ENCODE peak calls at places on chromosome 12, in six cellular contexts. V is K562, B is A549, J is WTC11, R is H1, K is HepG2. I is an unnamed sample.

GRCh38 chr12:81542621-81543020 is 216.5 kb downstream of the PPFIA2 start:
- DNase-seq in V (no peak), R (no peak), J (no peak), K (no peak), B (no peak), I (no peak)

GRCh38 chr12:104369708-104370107 is 66.2 kb downstream of the EID3 start:
- DNase-seq in J (no peak), V (no peak), K (no peak), B (no peak), R (no peak), I (no peak)

GRCh38 chr12:131075611-131076010 is 121.9 kb downstream of the ADGRD1 start:
- DNase-seq in V (no peak), B (no peak), J (no peak), R (no peak), K (no peak), I (no peak)

GRCh38 chr12:68240079-68240478 is 13.3 kb downstream of the IL22 start:
- DNase-seq in B (no peak), V (peak; percentile 48), R (no peak), K (no peak), J (no peak), I (peak; percentile 71)

GRCh38 chr12:27523305-27523641 is 733 bp upstream of the PPFIBP1 start:
- DNase-seq in V (no peak), R (no peak), J (no peak), K (no peak), B (no peak), I (no peak)

GRCh38 chr12:109523071-109523470 is 45.6 kb downstream of the UBE3B start:
- DNase-seq in R (no peak), B (no peak), K (no peak), J (no peak), V (no peak), I (no peak)

GRCh38 chr12:19236656-19237055 is 107.1 kb downstream of the PLEKHA5 start:
- DNase-seq in J (no peak), B (no peak), R (no peak), K (no peak), V (peak; percentile 19), I (no peak)

GRCh38 chr12:117761528-117762100 is 207.2 kb downstream of the KSR2 start:
- DNase-seq in J (no peak), R (no peak), B (no peak), V (no peak), K (no peak), I (no peak)

GRCh38 chr12:18965210-18965609 is 164.3 kb upstream of the PLEKHA5 start:
- DNase-seq in K (no peak), B (no peak), R (no peak), J (no peak), V (no peak), I (no peak)

GRCh38 chr12:68043446-68043845 is 54.2 kb downstream of the IFNG-AS1 start:
- DNase-seq in B (no peak), K (no peak), V (no peak), J (no peak), R (no peak), I (no peak)

GRCh38 chr12:4589941-4590340 is 27.9 kb downstream of the DYRK4 start:
- DNase-seq in K (no peak), J (no peak), B (no peak), V (no peak), R (no peak), I (no peak)

GRCh38 chr12:1422604-1423315 is 171.6 kb downstream of the FBXL14 start:
- DNase-seq in J (no peak), B (no peak), V (no peak), K (no peak), R (no peak), I (no peak)

GRCh38 chr12:34379142-34379541 is 356.8 kb downstream of the ALG10 start:
- DNase-seq in R (no peak), B (no peak), K (no peak), V (no peak), J (no peak), I (no peak)

GRCh38 chr12:127389923-127390322 is 877.0 kb upstream of the TMEM132C start:
- DNase-seq in V (no peak), J (no peak), R (peak; percentile 66), B (no peak), K (peak; percentile 3), I (no peak)

GRCh38 chr12:25794580-25794979 is 163.9 kb upstream of the RASSF8 start:
- DNase-seq in B (no peak), J (no peak), R (no peak), K (no peak), V (no peak), I (peak; percentile 65)

GRCh38 chr12:69019082-69019481 is 86.1 kb upstream of the CPM start:
- DNase-seq in V (no peak), K (no peak), R (no peak), B (no peak), J (no peak), I (no peak)

GRCh38 chr12:78018146-78018910 is 187.6 kb downstream of the NAV3 start:
- DNase-seq in K (peak; percentile 3), V (no peak), J (no peak), R (no peak), B (no peak), I (no peak)

GRCh38 chr12:27437839-27438238 is 8.7 kb upstream of the SMCO2 start:
- DNase-seq in K (no peak), J (no peak), V (no peak), R (no peak), B (no peak), I (no peak)

GRCh38 chr12:22635812-22636211 is 10.8 kb downstream of the ETNK1 start:
- DNase-seq in B (no peak), R (no peak), J (no peak), K (no peak), V (no peak), I (no peak)

GRCh38 chr12:27463826-27464554 is 17.5 kb downstream of the SMCO2 start:
- DNase-seq in R (no peak), B (no peak), V (no peak), J (no peak), K (no peak), I (no peak)

GRCh38 chr12:49541911-49542505 is 3.2 kb downstream of the KCNH3 start:
- DNase-seq in K (no peak), J (no peak), V (no peak), R (no peak), B (no peak), I (no peak)

GRCh38 chr12:10214131-10214876 is 1.6 kb downstream of the GABARAPL1 start:
- DNase-seq in B (no peak), R (no peak), J (no peak), V (peak; percentile 6), K (no peak), I (peak; percentile 67)

GRCh38 chr12:108589028-108589839 is 8.7 kb downstream of the TMEM119 start:
- DNase-seq in K (no peak), B (no peak), R (no peak), V (no peak), J (no peak), I (no peak)

GRCh38 chr12:54700301-54700700 is 52.1 kb upstream of the DCD start:
- DNase-seq in R (no peak), K (no peak), B (no peak), V (no peak), J (no peak), I (no peak)

GRCh38 chr12:54479421-54479820 is 6.0 kb upstream of the GTSF1 start:
- DNase-seq in K (no peak), J (no peak), R (no peak), V (no peak), B (no peak), I (no peak)

GRCh38 chr12:3533703-3534386 is 42.8 kb downstream of the PRMT8 start:
- DNase-seq in J (no peak), R (peak; percentile 43), K (no peak), V (no peak), B (no peak), I (no peak)

GRCh38 chr12:79262938-79263337 is 398.4 kb downstream of the SYT1 start:
- DNase-seq in R (no peak), K (no peak), B (no peak), J (no peak), V (no peak), I (no peak)
- TF ChIP-seq JUN in R (no peak), K (no peak), B (no peak), J (no peak), V (no peak), I (no peak)

GRCh38 chr12:321606-322326 is 59.1 kb upstream of the SLC6A13 start:
- DNase-seq in V (no peak), J (no peak), K (peak; percentile 30), R (no peak), B (no peak), I (peak; percentile 12)
- TF ChIP-seq CTCF in V (no peak), J (no peak), K (peak; percentile 27), R (no peak), B (peak; percentile 12), I (no peak)

GRCh38 chr12:45242180-45242579 is 26.3 kb downstream of the ANO6 start:
- DNase-seq in J (no peak), B (no peak), V (no peak), K (no peak), R (no peak), I (no peak)
- TF ChIP-seq JUN in J (no peak), B (no peak), V (no peak), K (no peak), R (no peak), I (no peak)

GRCh38 chr12:132638541-132639408 is 20.2 kb downstream of the P2RX2 start:
- DNase-seq in B (peak; percentile 71), J (peak; percentile 46), K (peak; percentile 17), V (peak; percentile 38), R (peak; percentile 60), I (peak; percentile 59)
- TF ChIP-seq CTCF in B (peak; percentile 80), J (peak; percentile 57), K (peak; percentile 79), V (peak; percentile 57), R (no peak), I (peak; percentile 83)

GRCh38 chr12:64679487-64679983 is 69.2 kb downstream of the RASSF3 start:
- DNase-seq in J (no peak), K (no peak), R (no peak), B (peak; percentile 82), V (peak; percentile 82), I (peak; percentile 92)

GRCh38 chr12:64675795-64676194 is 65.5 kb downstream of the RASSF3 start:
- DNase-seq in B (peak; percentile 35), R (no peak), V (no peak), K (no peak), J (no peak), I (peak; percentile 80)

GRCh38 chr12:64680235-64680634 is 69.9 kb downstream of the RASSF3 start:
- DNase-seq in K (no peak), V (peak; percentile 62), R (no peak), B (peak; percentile 63), J (no peak), I (no peak)

GRCh38 chr12:64678835-64679234 is 68.5 kb downstream of the RASSF3 start:
- DNase-seq in K (no peak), V (peak; percentile 35), B (no peak), R (no peak), J (no peak), I (no peak)

DNA sequence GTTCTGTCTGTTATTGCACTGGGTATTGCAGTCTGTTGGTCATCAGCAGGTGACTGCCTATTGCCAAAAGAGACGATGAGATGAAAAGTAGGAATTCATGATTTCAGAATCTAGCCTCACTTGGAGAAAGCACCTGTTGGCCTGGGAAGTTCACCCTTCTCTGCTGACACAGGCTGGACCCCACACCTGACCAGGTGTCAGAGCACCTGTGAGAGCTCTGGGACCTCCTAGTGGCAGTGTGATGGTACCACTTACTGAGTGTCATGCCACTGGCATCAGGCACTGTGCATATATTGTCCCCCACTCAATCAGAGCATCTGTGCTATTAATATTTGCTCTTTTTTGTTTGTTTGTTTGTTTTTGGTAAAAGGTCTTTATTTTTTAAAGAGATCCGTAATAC is 68.0 kb downstream of the RASSF3 start:
- DNase-seq in B (no peak), V (no peak), R (no peak), K (no peak), J (no peak), I (no peak)
- TF ChIP-seq JUN in B (no peak), V (no peak), R (no peak), K (no peak), J (no peak), I (no peak)

I was measured in endothelial cell of umbilical vein.